ENCODE peak calls at places on chromosomes 1 and 21, in six cellular contexts. E, I, G, R, F and N are unnamed samples.

GRCh38 chr1:117512728-117513321 is 93.0 kb upstream of the TENT5C start:
- DNase-seq in E (no peak), I (no peak), G (no peak), R (peak), F (no peak), N (no peak)

GRCh38 chr1:145960468-145961108 is 2.8 kb upstream of the LIX1L start:
- DNase-seq in E (peak), I (peak), G (peak), R (no peak), F (no peak), N (no peak)

GRCh38 chr1:205073511-205073910 is 10.7 kb downstream of the TMEM81 start:
- DNase-seq in E (no peak), I (no peak), G (no peak), R (no peak), F (no peak), N (no peak)

GRCh38 chr21:37460196-37460595 is 93.6 kb downstream of the DYRK1A start:
- DNase-seq in E (no peak), I (no peak), G (no peak), R (no peak), F (no peak), N (no peak)

GRCh38 chr1:85628791-85629531 is 48.4 kb downstream of the CCN1 start:
- DNase-seq in E (peak), I (no peak), G (no peak), R (peak), F (no peak), N (no peak)

GRCh38 chr1:112761714-112762480 is 46.8 kb upstream of the PPM1J start:
- DNase-seq in E (no peak), I (no peak), G (no peak), R (no peak), F (no peak), N (no peak)

GRCh38 chr1:19452221-19452663 is 33.1 kb downstream of the CAPZB start:
- DNase-seq in E (no peak), I (no peak), G (peak), R (peak), F (no peak), N (no peak)

GRCh38 chr21:31707499-31707898 is 24.4 kb downstream of the SCAF4 start:
- DNase-seq in E (no peak), I (no peak), G (no peak), R (no peak), F (no peak), N (no peak)

GRCh38 chr1:30023300-30024022 is 699.9 kb downstream of the MATN1 start:
- DNase-seq in E (no peak), I (no peak), G (no peak), R (no peak), F (no peak), N (no peak)

GRCh38 chr1:212147581-212148033 is 112.1 kb downstream of the DTL start:
- DNase-seq in E (no peak), I (no peak), G (no peak), R (no peak), F (no peak), N (no peak)

GRCh38 chr1:10975567-10976326 is 36.7 kb upstream of the TARDBP start:
- DNase-seq in E (peak), I (no peak), G (no peak), R (peak), F (peak), N (peak)

GRCh38 chr1:212235848-212236247 is 49.4 kb upstream of the PPP2R5A start:
- DNase-seq in E (no peak), I (no peak), G (no peak), R (no peak), F (no peak), N (no peak)

GRCh38 chr1:74010206-74010605 is 187.8 kb downstream of the LRRIQ3 start:
- DNase-seq in E (no peak), I (no peak), G (no peak), R (no peak), F (no peak), N (no peak)

GRCh38 chr21:46498335-46499050 is 39.8 kb downstream of the DIP2A start:
- DNase-seq in E (no peak), I (no peak), G (no peak), R (no peak), F (no peak), N (no peak)

GRCh38 chr1:156804572-156805243 is 11.9 kb downstream of the SH2D2A start:
- DNase-seq in E (peak), I (no peak), G (no peak), R (no peak), F (no peak), N (peak)

GRCh38 chr1:31702836-31703404 is 897 bp downstream of the COL16A1 start:
- DNase-seq in E (no peak), I (no peak), G (no peak), R (no peak), F (no peak), N (no peak)

GRCh38 chr1:150970818-150971582 is 3.6 kb downstream of the CERS2 start:
- DNase-seq in E (peak), I (no peak), G (peak), R (no peak), F (no peak), N (no peak)

GRCh38 chr1:228471762-228472398 is 15.3 kb upstream of the RNF187 start:
- DNase-seq in E (no peak), I (no peak), G (no peak), R (no peak), F (no peak), N (no peak)

GRCh38 chr1:53134961-53135734 is 7.3 kb downstream of the SLC1A7 start:
- DNase-seq in E (no peak), I (no peak), G (peak), R (no peak), F (no peak), N (peak)

GRCh38 chr1:51569284-51570062 is 47.4 kb upstream of the OSBPL9 start:
- DNase-seq in E (peak), I (peak), G (peak), R (no peak), F (peak), N (peak)

GRCh38 chr1:179478370-179478769 is 97.4 kb downstream of the NPHS2 start:
- DNase-seq in E (no peak), I (no peak), G (no peak), R (no peak), F (no peak), N (no peak)

GRCh38 chr1:53890522-53890941 is 935 bp upstream of the YIPF1 start:
- DNase-seq in E (no peak), I (no peak), G (no peak), R (no peak), F (no peak), N (no peak)

GRCh38 chr1:168236836-168237611 is 11.2 kb downstream of the SFT2D2 start:
- DNase-seq in E (peak), I (no peak), G (no peak), R (no peak), F (no peak), N (no peak)

GRCh38 chr1:151062738-151063371 is 2.7 kb downstream of the MLLT11 start:
- DNase-seq in E (no peak), I (no peak), G (no peak), R (peak), F (peak), N (peak)

GRCh38 chr1:169364948-169365347 is 2.6 kb downstream of the NME7 start:
- DNase-seq in E (no peak), I (no peak), G (no peak), R (no peak), F (peak), N (no peak)

GRCh38 chr1:61184035-61184713 is 101.8 kb downstream of the NFIA start:
- DNase-seq in E (peak), I (no peak), G (peak), R (peak), F (no peak), N (peak)

GRCh38 chr1:61434276-61434675 is 290.7 kb downstream of the TM2D1 start:
- DNase-seq in E (no peak), I (no peak), G (no peak), R (no peak), F (peak), N (no peak)

GRCh38 chr1:97379387-97380075 is 541.3 kb downstream of the DPYD start:
- DNase-seq in E (no peak), I (no peak), G (no peak), R (peak), F (no peak), N (no peak)

GRCh38 chr1:50985094-50985493 is 15.0 kb downstream of the CDKN2C start:
- DNase-seq in E (no peak), I (no peak), G (no peak), R (no peak), F (no peak), N (no peak)

GRCh38 chr21:28439852-28440251 is 552.8 kb downstream of the LTN1 start:
- DNase-seq in E (peak), I (no peak), G (no peak), R (no peak), F (no peak), N (no peak)

GRCh38 chr1:202625416-202626360 is 84.6 kb downstream of the SYT2 start:
- DNase-seq in E (peak), I (peak), G (peak), R (peak), F (peak), N (no peak)

GRCh38 chr1:210231846-210232523 is 611 bp upstream of the SERTAD4 start:
- DNase-seq in E (no peak), I (no peak), G (peak), R (no peak), F (no peak), N (no peak)

GRCh38 chr1:18132022-18132706 is 24.6 kb downstream of the IGSF21 start:
- DNase-seq in E (no peak), I (no peak), G (no peak), R (no peak), F (no peak), N (no peak)

GRCh38 chr1:223631367-223631977 is 34.0 kb downstream of the CAPN8 start:
- DNase-seq in E (peak), I (no peak), G (no peak), R (no peak), F (no peak), N (no peak)

GRCh38 chr1:30268923-30269666 is 454.3 kb downstream of the MATN1 start:
- DNase-seq in E (no peak), I (no peak), G (no peak), R (no peak), F (no peak), N (no peak)